ENCODE peak calls at places on chromosomes 7 and 10, in ten cellular contexts. K is KBM-7, O is T-helper 2 cell, Y is neural progenitor cell, I is T follicular helper cell, E is WERI-Rb-1, J is lung, P is T1000, G is Caco-2, Z is GM23338. U is an unnamed sample.

GRCh38 chr7:19982841-19983835 is 209.7 kb upstream of the TMEM196 start:
- DNase-seq in O (no peak), Z (peak; percentile 87), Y (peak; percentile 75), I (no peak), E (peak; percentile 67), G (peak; percentile 82), P (no peak), J (no peak), K (peak; percentile 62), U (peak; percentile 25)

GRCh38 chr10:396535-397220 is 261.4 kb downstream of the ZMYND11 start:
- DNase-seq in E (no peak), Y (no peak), P (no peak), O (no peak), J (no peak), G (no peak), K (no peak), Z (no peak), I (no peak), U (no peak)

GRCh38 chr7:106978425-106979386 is 65.8 kb upstream of the PRKAR2B start:
- DNase-seq in P (no peak), I (no peak), O (no peak), K (no peak), J (no peak), Y (no peak), E (no peak), Z (no peak), G (peak; percentile 2), U (no peak)

GRCh38 chr7:69677054-69677847 is 79.0 kb downstream of the AUTS2 start:
- DNase-seq in O (no peak), P (no peak), K (no peak), J (no peak), Y (peak; percentile 25), Z (peak; percentile 62), E (no peak), I (no peak), G (no peak), U (no peak)

GRCh38 chr7:100604976-100605911 is 3.1 kb downstream of the PCOLCE start:
- DNase-seq in K (no peak), E (no peak), Z (peak; percentile 83), O (no peak), I (no peak), P (no peak), J (peak; percentile 45), G (peak; percentile 78), Y (peak; percentile 80), U (peak; percentile 42)

GRCh38 chr7:27159278-27160146 is 3.0 kb upstream of the HOXA7 start:
- DNase-seq in G (no peak), P (no peak), J (no peak), Y (no peak), I (no peak), K (peak; percentile 65), Z (no peak), E (peak; percentile 5), O (no peak), U (no peak)

GRCh38 chr7:142451346-142451745 is 193.5 kb upstream of the PRSS58 start:
- DNase-seq in O (no peak), I (no peak), E (no peak), P (no peak), Z (no peak), K (no peak), G (no peak), J (no peak), Y (no peak), U (no peak)

GRCh38 chr7:128948312-128948973 is 10.7 kb downstream of the IRF5 start:
- DNase-seq in O (no peak), Z (no peak), Y (no peak), I (no peak), E (no peak), G (no peak), K (no peak), P (no peak), J (no peak), U (no peak)

GRCh38 chr10:49388161-49388560 is 7.7 kb downstream of the DRGX start:
- DNase-seq in Z (no peak), J (no peak), O (no peak), Y (no peak), G (no peak), I (no peak), E (no peak), K (no peak), P (no peak), U (no peak)

U was measured in heart right ventricle.